ENCODE peak calls at places on chromosome 1, in five cellular contexts. One of them, this sample, is unnamed. For H3K4me1, the result is how much of the 10 kb centered on the place peaks cover.

GRCh38 chr1:24903011-24903461 is 27.0 kb downstream of the RUNX3 start:
- DNase-seq in esophagus squamous epithelium: no peak
- DNase-seq in DND-41: no peak
- DNase-seq in left ventricle myocardium inferior: no peak
- DNase-seq in GM23248: no peak
- DNase-seq in this sample: no peak

GRCh38 chr1:85230305-85230977 is 29.0 kb downstream of the C1orf52 start:
- DNase-seq in left ventricle myocardium inferior: no peak
- DNase-seq in GM23248: peak
- DNase-seq in DND-41: peak
- DNase-seq in esophagus squamous epithelium: no peak
- DNase-seq in this sample: no peak

GRCh38 chr1:25580933-25581332 is 35.7 kb upstream of the MAN1C1 start:
- DNase-seq in GM23248: no peak
- DNase-seq in DND-41: no peak
- DNase-seq in esophagus squamous epithelium: no peak
- DNase-seq in left ventricle myocardium inferior: no peak
- DNase-seq in this sample: no peak

GRCh38 chr1:31934706-31935629 is 3.2 kb downstream of the PTP4A2 start:
- DNase-seq in esophagus squamous epithelium: no peak
- DNase-seq in GM23248: peak
- DNase-seq in left ventricle myocardium inferior: no peak
- DNase-seq in DND-41: peak
- DNase-seq in this sample: no peak

GRCh38 chr1:178689769-178690168 is 35.3 kb upstream of the RALGPS2 start:
- DNase-seq in DND-41: no peak
- DNase-seq in GM23248: no peak
- DNase-seq in left ventricle myocardium inferior: no peak
- DNase-seq in esophagus squamous epithelium: no peak
- DNase-seq in this sample: no peak

GRCh38 chr1:173122344-173122880 is 71.7 kb upstream of the TNFSF18 start:
- DNase-seq in esophagus squamous epithelium: no peak
- DNase-seq in left ventricle myocardium inferior: no peak
- DNase-seq in DND-41: no peak
- DNase-seq in GM23248: peak
- DNase-seq in this sample: no peak

GRCh38 chr1:3369437-3370076 is 84.9 kb upstream of the ARHGEF16 start:
- DNase-seq in left ventricle myocardium inferior: peak
- DNase-seq in esophagus squamous epithelium: no peak
- DNase-seq in GM23248: peak
- DNase-seq in DND-41: no peak
- DNase-seq in this sample: no peak

GRCh38 chr1:28122183-28122582 is 33.8 kb upstream of the EYA3 start:
- DNase-seq in GM23248: peak
- DNase-seq in esophagus squamous epithelium: no peak
- DNase-seq in DND-41: no peak
- DNase-seq in left ventricle myocardium inferior: no peak
- DNase-seq in this sample: no peak

GRCh38 chr1:54137532-54138061 is 15.2 kb downstream of the CDCP2 start:
- DNase-seq in left ventricle myocardium inferior: no peak
- DNase-seq in DND-41: no peak
- DNase-seq in GM23248: peak
- DNase-seq in esophagus squamous epithelium: no peak
- DNase-seq in this sample: no peak

GRCh38 chr1:20717452-20718342 is at the start of gene KIF17:
- DNase-seq in esophagus squamous epithelium: no peak
- DNase-seq in GM23248: peak
- DNase-seq in left ventricle myocardium inferior: peak
- DNase-seq in DND-41: peak
- DNase-seq in this sample: peak

GRCh38 chr1:25204797-25205441 is 27.4 kb downstream of the SYF2 start:
- DNase-seq in esophagus squamous epithelium: no peak
- DNase-seq in DND-41: peak
- DNase-seq in left ventricle myocardium inferior: no peak
- DNase-seq in GM23248: peak
- DNase-seq in this sample: no peak

GRCh38 chr1:53346007-53346813 is 18.3 kb upstream of the LRP8 start:
- DNase-seq in DND-41: no peak
- DNase-seq in GM23248: no peak
- DNase-seq in left ventricle myocardium inferior: no peak
- DNase-seq in esophagus squamous epithelium: no peak
- DNase-seq in this sample: no peak

GRCh38 chr1:18666317-18666920 is 35.8 kb downstream of the PAX7 start:
- DNase-seq in DND-41: no peak
- DNase-seq in GM23248: no peak
- DNase-seq in left ventricle myocardium inferior: no peak
- DNase-seq in esophagus squamous epithelium: no peak
- DNase-seq in this sample: no peak

GRCh38 chr1:32082022-32082421 is 9.3 kb downstream of the TMEM39B start:
- DNase-seq in GM23248: no peak
- DNase-seq in left ventricle myocardium inferior: no peak
- DNase-seq in DND-41: no peak
- DNase-seq in esophagus squamous epithelium: no peak
- DNase-seq in this sample: no peak

GRCh38 chr1:50893466-50893865 is 66.6 kb downstream of the FAF1 start:
- DNase-seq in DND-41: no peak
- DNase-seq in GM23248: no peak
- DNase-seq in left ventricle myocardium inferior: no peak
- DNase-seq in esophagus squamous epithelium: no peak
- DNase-seq in this sample: no peak

GRCh38 chr1:160950657-160951056 is 4.0 kb downstream of the ITLN2 start:
- DNase-seq in left ventricle myocardium inferior: no peak
- DNase-seq in GM23248: no peak
- DNase-seq in DND-41: no peak
- DNase-seq in esophagus squamous epithelium: no peak
- DNase-seq in this sample: no peak

GRCh38 chr1:27658951-27659496 is 13.0 kb downstream of the IFI6 start:
- DNase-seq in left ventricle myocardium inferior: no peak
- DNase-seq in DND-41: peak
- DNase-seq in esophagus squamous epithelium: no peak
- DNase-seq in GM23248: peak
- DNase-seq in this sample: no peak

GRCh38 chr1:159594581-159594980 is 7.0 kb downstream of the APCS start:
- DNase-seq in DND-41: no peak
- DNase-seq in esophagus squamous epithelium: no peak
- DNase-seq in left ventricle myocardium inferior: no peak
- DNase-seq in GM23248: peak
- DNase-seq in this sample: no peak

GRCh38 chr1:15621975-15622374 is 4.7 kb downstream of the DDI2 start:
- DNase-seq in DND-41: no peak
- DNase-seq in GM23248: peak
- DNase-seq in esophagus squamous epithelium: no peak
- DNase-seq in left ventricle myocardium inferior: no peak
- DNase-seq in this sample: no peak

GRCh38 chr1:15624315-15624714 is 7.1 kb downstream of the DDI2 start:
- DNase-seq in GM23248: no peak
- DNase-seq in left ventricle myocardium inferior: no peak
- DNase-seq in esophagus squamous epithelium: no peak
- DNase-seq in DND-41: no peak
- DNase-seq in this sample: no peak

GRCh38 chr1:15623435-15623834 is 6.2 kb downstream of the DDI2 start:
- DNase-seq in GM23248: no peak
- DNase-seq in esophagus squamous epithelium: no peak
- DNase-seq in left ventricle myocardium inferior: no peak
- DNase-seq in DND-41: no peak
- DNase-seq in this sample: no peak

GRCh38 chr1:15620890-15621682 is 3.8 kb downstream of the DDI2 start:
- DNase-seq in left ventricle myocardium inferior: no peak
- DNase-seq in GM23248: no peak
- DNase-seq in DND-41: no peak
- DNase-seq in esophagus squamous epithelium: no peak
- DNase-seq in this sample: no peak

GRCh38 chr1:15622707-15623373 is 5.6 kb downstream of the DDI2 start:
- DNase-seq in left ventricle myocardium inferior: no peak
- DNase-seq in DND-41: no peak
- DNase-seq in esophagus squamous epithelium: no peak
- DNase-seq in GM23248: no peak
- DNase-seq in this sample: no peak
- H3K4me1 ChIP-seq in left ventricle myocardium inferior: half or more
- H3K4me1 ChIP-seq in DND-41: under half
- H3K4me1 ChIP-seq in esophagus squamous epithelium: under half
- H3K4me1 ChIP-seq in GM23248: under half
- H3K4me1 ChIP-seq in this sample: half or more

DNA sequence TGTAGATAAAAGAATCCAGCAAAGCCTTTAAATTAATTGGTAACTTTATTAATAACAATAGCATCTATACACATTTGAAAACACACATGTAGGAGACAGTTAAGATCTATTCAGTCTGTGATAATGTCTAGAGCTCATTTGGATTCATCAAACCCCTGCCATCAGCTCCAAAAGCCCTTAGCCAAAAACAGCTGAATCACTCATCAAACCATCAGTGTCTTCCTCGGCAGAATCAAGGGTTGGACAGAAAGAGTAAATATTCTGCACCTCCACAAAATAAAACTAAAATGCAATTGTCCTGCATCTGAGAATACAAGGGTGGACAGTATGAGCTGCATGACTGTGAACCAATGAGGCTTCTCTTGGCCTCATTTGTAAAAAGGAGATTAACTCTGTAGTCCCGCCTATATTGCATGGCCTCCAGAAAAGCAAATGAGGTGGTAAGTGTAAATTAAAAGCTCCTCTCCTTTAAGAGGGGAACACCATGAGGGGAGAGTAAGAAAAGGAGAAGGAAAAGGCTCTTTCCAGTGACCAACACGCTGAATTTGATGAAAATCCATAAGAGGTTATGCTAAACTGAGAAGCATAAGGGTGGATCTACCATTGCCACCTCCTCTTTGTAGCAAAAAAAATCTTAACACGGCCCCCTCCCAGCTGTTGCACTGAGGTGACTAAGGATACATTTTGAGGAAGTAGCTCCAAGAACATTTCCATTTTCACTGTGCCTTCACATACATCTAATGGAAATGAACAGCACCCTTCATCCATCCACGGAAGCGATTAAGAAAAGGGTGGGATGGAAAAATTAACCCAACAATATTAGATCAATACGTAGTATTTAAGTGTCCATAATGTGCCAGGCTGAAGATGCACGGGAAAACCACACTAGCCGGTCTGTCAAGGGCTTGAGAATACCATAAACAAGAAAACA is 14.7 kb upstream of the BOLA1 start:
- DNase-seq in GM23248: peak
- DNase-seq in esophagus squamous epithelium: no peak
- DNase-seq in DND-41: no peak
- DNase-seq in left ventricle myocardium inferior: no peak
- DNase-seq in this sample: no peak
- H3K4me3 ChIP-seq in GM23248: peak
- H3K4me3 ChIP-seq in esophagus squamous epithelium: peak
- H3K4me3 ChIP-seq in DND-41: no peak
- H3K4me3 ChIP-seq in left ventricle myocardium inferior: peak
- H3K4me3 ChIP-seq in this sample: peak

GRCh38 chr1:208158640-208159541 is 85.3 kb downstream of the PLXNA2 start:
- DNase-seq in DND-41: no peak
- DNase-seq in GM23248: no peak
- DNase-seq in esophagus squamous epithelium: no peak
- DNase-seq in left ventricle myocardium inferior: no peak
- DNase-seq in this sample: no peak
- H3K27ac ChIP-seq in DND-41: no peak
- H3K27ac ChIP-seq in GM23248: no peak
- H3K27ac ChIP-seq in esophagus squamous epithelium: no peak
- H3K27ac ChIP-seq in left ventricle myocardium inferior: peak
- H3K27ac ChIP-seq in this sample: no peak

GRCh38 chr1:181104790-181105133 is 16.3 kb downstream of the IER5 start:
- DNase-seq in GM23248: peak
- DNase-seq in esophagus squamous epithelium: no peak
- DNase-seq in left ventricle myocardium inferior: no peak
- DNase-seq in DND-41: peak
- DNase-seq in this sample: peak

GRCh38 chr1:181104042-181104789 is 15.7 kb downstream of the IER5 start:
- DNase-seq in GM23248: no peak
- DNase-seq in left ventricle myocardium inferior: no peak
- DNase-seq in DND-41: no peak
- DNase-seq in esophagus squamous epithelium: no peak
- DNase-seq in this sample: no peak

GRCh38 chr1:181102841-181103240 is 14.3 kb downstream of the IER5 start:
- DNase-seq in GM23248: no peak
- DNase-seq in DND-41: no peak
- DNase-seq in esophagus squamous epithelium: no peak
- DNase-seq in left ventricle myocardium inferior: no peak
- DNase-seq in this sample: no peak

GRCh38 chr1:181101581-181102226 is 13.2 kb downstream of the IER5 start:
- DNase-seq in left ventricle myocardium inferior: no peak
- DNase-seq in esophagus squamous epithelium: no peak
- DNase-seq in DND-41: peak
- DNase-seq in GM23248: peak
- DNase-seq in this sample: no peak

GRCh38 chr1:181103404-181103803 is 14.9 kb downstream of the IER5 start:
- DNase-seq in left ventricle myocardium inferior: no peak
- DNase-seq in esophagus squamous epithelium: no peak
- DNase-seq in DND-41: no peak
- DNase-seq in GM23248: no peak
- DNase-seq in this sample: no peak
- H3K4me1 ChIP-seq in left ventricle myocardium inferior: half or more
- H3K4me1 ChIP-seq in esophagus squamous epithelium: under half
- H3K4me1 ChIP-seq in DND-41: half or more
- H3K4me1 ChIP-seq in GM23248: half or more
- H3K4me1 ChIP-seq in this sample: half or more

DNA sequence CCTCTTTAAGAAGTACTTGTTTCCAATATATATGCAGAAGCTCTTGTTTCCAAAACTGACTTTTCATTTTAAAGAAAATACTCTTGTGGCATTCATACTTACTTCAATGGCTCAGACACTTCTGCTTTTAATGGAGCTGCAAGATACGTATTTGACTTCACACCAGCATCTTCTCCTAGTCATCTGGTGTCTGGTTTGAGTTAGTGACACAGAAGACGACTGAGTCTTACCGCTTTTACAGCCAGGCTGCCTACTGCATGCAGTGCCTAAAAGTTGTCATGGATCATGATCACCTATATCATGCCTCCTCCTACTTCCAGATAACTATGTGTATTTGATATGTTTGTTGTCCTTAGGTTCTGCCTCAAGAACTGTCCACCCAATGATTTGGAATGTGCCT is 185.9 kb downstream of the TPR start:
- DNase-seq in GM23248: peak
- DNase-seq in esophagus squamous epithelium: no peak
- DNase-seq in left ventricle myocardium inferior: no peak
- DNase-seq in DND-41: no peak
- DNase-seq in this sample: no peak
- H3K4me3 ChIP-seq in GM23248: peak
- H3K4me3 ChIP-seq in esophagus squamous epithelium: no peak
- H3K4me3 ChIP-seq in left ventricle myocardium inferior: no peak
- H3K4me3 ChIP-seq in DND-41: no peak
- H3K4me3 ChIP-seq in this sample: no peak

DNA sequence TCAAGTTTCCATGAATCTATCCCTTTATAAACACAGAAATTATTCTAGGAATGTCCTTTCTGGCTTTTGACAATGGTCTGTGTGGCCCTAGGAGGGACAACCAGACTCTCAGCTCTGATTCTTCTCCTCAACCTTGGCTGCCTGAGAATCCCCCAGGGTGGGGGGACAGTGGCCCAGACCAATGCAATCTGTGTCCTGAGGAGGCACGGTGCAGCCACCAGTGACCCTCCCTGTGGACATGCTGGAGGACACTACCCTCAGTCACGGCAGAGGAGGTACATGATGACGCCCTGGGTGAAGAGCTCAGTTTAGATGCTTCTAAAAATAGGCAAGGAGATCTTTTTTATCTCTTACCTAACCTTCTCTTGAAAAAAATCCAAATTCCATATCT is 91.7 kb downstream of the PGBD5 start:
- DNase-seq in esophagus squamous epithelium: no peak
- DNase-seq in GM23248: no peak
- DNase-seq in DND-41: no peak
- DNase-seq in left ventricle myocardium inferior: no peak
- DNase-seq in this sample: no peak
- H3K27ac ChIP-seq in esophagus squamous epithelium: no peak
- H3K27ac ChIP-seq in GM23248: no peak
- H3K27ac ChIP-seq in DND-41: no peak
- H3K27ac ChIP-seq in left ventricle myocardium inferior: no peak
- H3K27ac ChIP-seq in this sample: no peak

This sample was measured in CD8-positive, alpha-beta memory T cell.